ENCODE peak calls at places on chromosome 12, in six cellular contexts. One of them, this sample, is unnamed.

GRCh38 chr12:62659457-62660295 is 193.1 kb downstream of the MON2 start:
- DNase-seq in skeletal muscle cell: no peak
- DNase-seq in stimulated activated CD8-positive, alpha-beta memory T cell treated with anti-CD3 and anti-CD28 coated beads, Interleukin-4, amount 100 ng/mL, for 1 hour: no peak
- DNase-seq in MV-4-11: no peak
- DNase-seq in T-helper 2 cell: no peak
- DNase-seq in EH: no peak
- DNase-seq in this sample: no peak

GRCh38 chr12:22684526-22685118 is 59.7 kb downstream of the ETNK1 start:
- DNase-seq in MV-4-11: peak; percentile 74
- DNase-seq in T-helper 2 cell: peak; percentile 50
- DNase-seq in stimulated activated CD8-positive, alpha-beta memory T cell treated with anti-CD3 and anti-CD28 coated beads, Interleukin-4, amount 100 ng/mL, for 1 hour: no peak
- DNase-seq in EH: peak; percentile 59
- DNase-seq in skeletal muscle cell: no peak
- DNase-seq in this sample: no peak

GRCh38 chr12:5165296-5165970 is 121.8 kb downstream of the KCNA5 start:
- DNase-seq in stimulated activated CD8-positive, alpha-beta memory T cell treated with anti-CD3 and anti-CD28 coated beads, Interleukin-4, amount 100 ng/mL, for 1 hour: no peak
- DNase-seq in skeletal muscle cell: no peak
- DNase-seq in EH: no peak
- DNase-seq in MV-4-11: no peak
- DNase-seq in T-helper 2 cell: no peak
- DNase-seq in this sample: no peak

GRCh38 chr12:54230555-54230954 is 41.8 kb upstream of the SMUG1 start:
- DNase-seq in stimulated activated CD8-positive, alpha-beta memory T cell treated with anti-CD3 and anti-CD28 coated beads, Interleukin-4, amount 100 ng/mL, for 1 hour: no peak
- DNase-seq in T-helper 2 cell: no peak
- DNase-seq in MV-4-11: no peak
- DNase-seq in skeletal muscle cell: no peak
- DNase-seq in EH: no peak
- DNase-seq in this sample: no peak

GRCh38 chr12:52203126-52203921 is 11.5 kb upstream of the KRT80 start:
- DNase-seq in MV-4-11: peak; percentile 98
- DNase-seq in EH: peak; percentile 88
- DNase-seq in T-helper 2 cell: peak; percentile 48
- DNase-seq in skeletal muscle cell: no peak
- DNase-seq in stimulated activated CD8-positive, alpha-beta memory T cell treated with anti-CD3 and anti-CD28 coated beads, Interleukin-4, amount 100 ng/mL, for 1 hour: no peak
- DNase-seq in this sample: peak; percentile 67

GRCh38 chr12:70043490-70044138 is 199.6 kb upstream of the CNOT2 start:
- DNase-seq in EH: no peak
- DNase-seq in stimulated activated CD8-positive, alpha-beta memory T cell treated with anti-CD3 and anti-CD28 coated beads, Interleukin-4, amount 100 ng/mL, for 1 hour: no peak
- DNase-seq in T-helper 2 cell: no peak
- DNase-seq in MV-4-11: no peak
- DNase-seq in skeletal muscle cell: no peak
- DNase-seq in this sample: no peak

GRCh38 chr12:109735825-109736551 is 22.4 kb downstream of the FAM222A start:
- DNase-seq in stimulated activated CD8-positive, alpha-beta memory T cell treated with anti-CD3 and anti-CD28 coated beads, Interleukin-4, amount 100 ng/mL, for 1 hour: no peak
- DNase-seq in skeletal muscle cell: no peak
- DNase-seq in MV-4-11: no peak
- DNase-seq in EH: no peak
- DNase-seq in T-helper 2 cell: no peak
- DNase-seq in this sample: no peak

GRCh38 chr12:64085996-64086395 is 136.1 kb downstream of the KICS2 start:
- DNase-seq in MV-4-11: no peak
- DNase-seq in EH: no peak
- DNase-seq in stimulated activated CD8-positive, alpha-beta memory T cell treated with anti-CD3 and anti-CD28 coated beads, Interleukin-4, amount 100 ng/mL, for 1 hour: no peak
- DNase-seq in skeletal muscle cell: no peak
- DNase-seq in T-helper 2 cell: no peak
- DNase-seq in this sample: no peak

GRCh38 chr12:29320295-29321090 is 60.5 kb downstream of the ERGIC2 start:
- DNase-seq in skeletal muscle cell: peak; percentile 65
- DNase-seq in MV-4-11: no peak
- DNase-seq in T-helper 2 cell: no peak
- DNase-seq in stimulated activated CD8-positive, alpha-beta memory T cell treated with anti-CD3 and anti-CD28 coated beads, Interleukin-4, amount 100 ng/mL, for 1 hour: no peak
- DNase-seq in EH: peak; percentile 90
- DNase-seq in this sample: peak; percentile 82

GRCh38 chr12:44247588-44247987 is 411.7 kb downstream of the TMEM117 start:
- DNase-seq in skeletal muscle cell: no peak
- DNase-seq in stimulated activated CD8-positive, alpha-beta memory T cell treated with anti-CD3 and anti-CD28 coated beads, Interleukin-4, amount 100 ng/mL, for 1 hour: no peak
- DNase-seq in T-helper 2 cell: no peak
- DNase-seq in MV-4-11: no peak
- DNase-seq in EH: no peak
- DNase-seq in this sample: no peak

GRCh38 chr12:2311001-2311778 is 258.4 kb downstream of the CACNA1C start:
- DNase-seq in MV-4-11: no peak
- DNase-seq in T-helper 2 cell: no peak
- DNase-seq in stimulated activated CD8-positive, alpha-beta memory T cell treated with anti-CD3 and anti-CD28 coated beads, Interleukin-4, amount 100 ng/mL, for 1 hour: no peak
- DNase-seq in skeletal muscle cell: no peak
- DNase-seq in EH: peak; percentile 98
- DNase-seq in this sample: peak; percentile 84

GRCh38 chr12:62164036-62164435 is 96.2 kb upstream of the USP15 start:
- DNase-seq in MV-4-11: no peak
- DNase-seq in stimulated activated CD8-positive, alpha-beta memory T cell treated with anti-CD3 and anti-CD28 coated beads, Interleukin-4, amount 100 ng/mL, for 1 hour: no peak
- DNase-seq in skeletal muscle cell: no peak
- DNase-seq in T-helper 2 cell: no peak
- DNase-seq in EH: no peak
- DNase-seq in this sample: no peak

GRCh38 chr12:62679569-62679968 is 212.9 kb downstream of the MON2 start:
- DNase-seq in EH: no peak
- DNase-seq in T-helper 2 cell: no peak
- DNase-seq in MV-4-11: no peak
- DNase-seq in skeletal muscle cell: no peak
- DNase-seq in stimulated activated CD8-positive, alpha-beta memory T cell treated with anti-CD3 and anti-CD28 coated beads, Interleukin-4, amount 100 ng/mL, for 1 hour: no peak
- DNase-seq in this sample: no peak

GRCh38 chr12:22527999-22528398 is 16.3 kb downstream of the C2CD5 start:
- DNase-seq in MV-4-11: no peak
- DNase-seq in T-helper 2 cell: no peak
- DNase-seq in stimulated activated CD8-positive, alpha-beta memory T cell treated with anti-CD3 and anti-CD28 coated beads, Interleukin-4, amount 100 ng/mL, for 1 hour: no peak
- DNase-seq in skeletal muscle cell: no peak
- DNase-seq in EH: peak; percentile 85
- DNase-seq in this sample: peak; percentile 45

GRCh38 chr12:117036547-117036946 is 62.7 kb downstream of the TESC start:
- DNase-seq in MV-4-11: no peak
- DNase-seq in T-helper 2 cell: no peak
- DNase-seq in skeletal muscle cell: no peak
- DNase-seq in stimulated activated CD8-positive, alpha-beta memory T cell treated with anti-CD3 and anti-CD28 coated beads, Interleukin-4, amount 100 ng/mL, for 1 hour: no peak
- DNase-seq in EH: no peak
- DNase-seq in this sample: no peak

GRCh38 chr12:59595097-59595496 is 732 bp upstream of the SLC16A7 start:
- DNase-seq in EH: no peak
- DNase-seq in stimulated activated CD8-positive, alpha-beta memory T cell treated with anti-CD3 and anti-CD28 coated beads, Interleukin-4, amount 100 ng/mL, for 1 hour: no peak
- DNase-seq in T-helper 2 cell: no peak
- DNase-seq in MV-4-11: no peak
- DNase-seq in skeletal muscle cell: no peak
- DNase-seq in this sample: no peak

GRCh38 chr12:88624911-88625310 is 44.6 kb upstream of the KITLG start:
- DNase-seq in skeletal muscle cell: peak; percentile 31
- DNase-seq in stimulated activated CD8-positive, alpha-beta memory T cell treated with anti-CD3 and anti-CD28 coated beads, Interleukin-4, amount 100 ng/mL, for 1 hour: no peak
- DNase-seq in EH: peak; percentile 76
- DNase-seq in T-helper 2 cell: no peak
- DNase-seq in MV-4-11: no peak
- DNase-seq in this sample: no peak

GRCh38 chr12:116784238-116784612 is 46.1 kb downstream of the RNFT2 start:
- DNase-seq in MV-4-11: no peak
- DNase-seq in stimulated activated CD8-positive, alpha-beta memory T cell treated with anti-CD3 and anti-CD28 coated beads, Interleukin-4, amount 100 ng/mL, for 1 hour: no peak
- DNase-seq in T-helper 2 cell: peak; percentile 9
- DNase-seq in EH: peak; percentile 7
- DNase-seq in skeletal muscle cell: no peak
- DNase-seq in this sample: no peak

GRCh38 chr12:325886-326285 is 63.2 kb downstream of the KDM5A start:
- DNase-seq in EH: peak; percentile 11
- DNase-seq in skeletal muscle cell: no peak
- DNase-seq in MV-4-11: peak; percentile 50
- DNase-seq in T-helper 2 cell: peak; percentile 75
- DNase-seq in stimulated activated CD8-positive, alpha-beta memory T cell treated with anti-CD3 and anti-CD28 coated beads, Interleukin-4, amount 100 ng/mL, for 1 hour: no peak
- DNase-seq in this sample: no peak

GRCh38 chr12:63400746-63401145 is 249.7 kb upstream of the AVPR1A start:
- DNase-seq in stimulated activated CD8-positive, alpha-beta memory T cell treated with anti-CD3 and anti-CD28 coated beads, Interleukin-4, amount 100 ng/mL, for 1 hour: no peak
- DNase-seq in T-helper 2 cell: no peak
- DNase-seq in MV-4-11: no peak
- DNase-seq in skeletal muscle cell: peak; percentile 17
- DNase-seq in EH: no peak
- DNase-seq in this sample: no peak

GRCh38 chr12:100987552-100988277 is 193.1 kb downstream of the ANO4 start:
- DNase-seq in EH: peak; percentile 81
- DNase-seq in T-helper 2 cell: peak; percentile 58
- DNase-seq in stimulated activated CD8-positive, alpha-beta memory T cell treated with anti-CD3 and anti-CD28 coated beads, Interleukin-4, amount 100 ng/mL, for 1 hour: no peak
- DNase-seq in MV-4-11: peak; percentile 97
- DNase-seq in skeletal muscle cell: peak; percentile 11
- DNase-seq in this sample: no peak

GRCh38 chr12:85872497-85873091 is 1.5 kb upstream of the NTS start:
- DNase-seq in T-helper 2 cell: peak; percentile 44
- DNase-seq in skeletal muscle cell: peak; percentile 17
- DNase-seq in EH: peak; percentile 56
- DNase-seq in stimulated activated CD8-positive, alpha-beta memory T cell treated with anti-CD3 and anti-CD28 coated beads, Interleukin-4, amount 100 ng/mL, for 1 hour: no peak
- DNase-seq in MV-4-11: peak; percentile 53
- DNase-seq in this sample: peak; percentile 10

GRCh38 chr12:93137656-93138612 is 208.8 kb upstream of the EEA1 start:
- DNase-seq in EH: peak; percentile 89
- DNase-seq in MV-4-11: peak; percentile 63
- DNase-seq in stimulated activated CD8-positive, alpha-beta memory T cell treated with anti-CD3 and anti-CD28 coated beads, Interleukin-4, amount 100 ng/mL, for 1 hour: no peak
- DNase-seq in T-helper 2 cell: no peak
- DNase-seq in skeletal muscle cell: peak; percentile 71
- DNase-seq in this sample: no peak

GRCh38 chr12:63206494-63206893 is 55.5 kb upstream of the AVPR1A start:
- DNase-seq in stimulated activated CD8-positive, alpha-beta memory T cell treated with anti-CD3 and anti-CD28 coated beads, Interleukin-4, amount 100 ng/mL, for 1 hour: no peak
- DNase-seq in skeletal muscle cell: no peak
- DNase-seq in EH: no peak
- DNase-seq in MV-4-11: no peak
- DNase-seq in T-helper 2 cell: no peak
- DNase-seq in this sample: no peak

GRCh38 chr12:66779466-66779865 is 100.6 kb upstream of the GRIP1 start:
- DNase-seq in T-helper 2 cell: no peak
- DNase-seq in EH: no peak
- DNase-seq in stimulated activated CD8-positive, alpha-beta memory T cell treated with anti-CD3 and anti-CD28 coated beads, Interleukin-4, amount 100 ng/mL, for 1 hour: no peak
- DNase-seq in skeletal muscle cell: no peak
- DNase-seq in MV-4-11: no peak
- DNase-seq in this sample: no peak

GRCh38 chr12:88309546-88309945 is 167.4 kb downstream of the TMTC3 start:
- DNase-seq in skeletal muscle cell: peak; percentile 68
- DNase-seq in stimulated activated CD8-positive, alpha-beta memory T cell treated with anti-CD3 and anti-CD28 coated beads, Interleukin-4, amount 100 ng/mL, for 1 hour: no peak
- DNase-seq in EH: peak; percentile 90
- DNase-seq in MV-4-11: no peak
- DNase-seq in T-helper 2 cell: no peak
- DNase-seq in this sample: no peak

This sample was measured in AG04449.